ENCODE peak calls at places on chromosome 18, in four cellular contexts. One of them, this sample, is unnamed.
A peak's percentile ranks its signal among the peaks of the same experiment; 100 is the strongest.

GRCh38 chr18:79738565-79739439 is 58.9 kb upstream of the KCNG2 start:
- DNase-seq in AG09309: peak; percentile 0
- DNase-seq in keratinocyte: no peak
- DNase-seq in mammary epithelial cell: no peak
- DNase-seq in this sample: no peak

GRCh38 chr18:76953186-76953982 is 131.0 kb downstream of the ZNF236 start:
- DNase-seq in keratinocyte: no peak
- DNase-seq in mammary epithelial cell: no peak
- DNase-seq in AG09309: no peak
- DNase-seq in this sample: peak; percentile 11

GRCh38 chr18:13216092-13216582 is 2.4 kb upstream of the LDLRAD4 start:
- DNase-seq in AG09309: peak; percentile 34
- DNase-seq in mammary epithelial cell: peak; percentile 42
- DNase-seq in keratinocyte: no peak
- DNase-seq in this sample: peak; percentile 55

GRCh38 chr18:54257015-54257414 is 12.3 kb upstream of the POLI start:
- DNase-seq in keratinocyte: no peak
- DNase-seq in mammary epithelial cell: no peak
- DNase-seq in AG09309: peak; percentile 45
- DNase-seq in this sample: no peak

GRCh38 chr18:13520306-13520705 is 206.1 kb downstream of the FAM210A start:
- DNase-seq in keratinocyte: no peak
- DNase-seq in AG09309: no peak
- DNase-seq in mammary epithelial cell: no peak
- DNase-seq in this sample: no peak

GRCh38 chr18:46278481-46279465 is 174.6 kb downstream of the HAUS1 start:
- DNase-seq in keratinocyte: no peak
- DNase-seq in mammary epithelial cell: peak; percentile 36
- DNase-seq in AG09309: peak; percentile 32
- DNase-seq in this sample: peak; percentile 45

GRCh38 chr18:74186661-74187060 is 38.3 kb downstream of the TIMM21 start:
- DNase-seq in AG09309: no peak
- DNase-seq in keratinocyte: no peak
- DNase-seq in mammary epithelial cell: no peak
- DNase-seq in this sample: no peak

GRCh38 chr18:56402872-56403516 is 235.4 kb downstream of the TXNL1 start:
- DNase-seq in mammary epithelial cell: peak; percentile 79
- DNase-seq in AG09309: peak; percentile 87
- DNase-seq in keratinocyte: no peak
- DNase-seq in this sample: peak; percentile 85

GRCh38 chr18:5824370-5824984 is 70.8 kb downstream of the TMEM200C start:
- DNase-seq in mammary epithelial cell: no peak
- DNase-seq in AG09309: no peak
- DNase-seq in keratinocyte: no peak
- DNase-seq in this sample: no peak

GRCh38 chr18:8771930-8772329 is 66.6 kb downstream of the MTCL1 start:
- DNase-seq in AG09309: no peak
- DNase-seq in keratinocyte: no peak
- DNase-seq in mammary epithelial cell: no peak
- DNase-seq in this sample: peak; percentile 22

GRCh38 chr18:49813071-49813320 is 337 bp downstream of the ACAA2 start:
- DNase-seq in AG09309: no peak
- DNase-seq in mammary epithelial cell: peak; percentile 29
- DNase-seq in keratinocyte: no peak
- DNase-seq in this sample: peak; percentile 25

GRCh38 chr18:11859903-11860407 is 8.7 kb downstream of the CHMP1B start:
- DNase-seq in mammary epithelial cell: peak; percentile 99
- DNase-seq in AG09309: no peak
- DNase-seq in keratinocyte: peak; percentile 99
- DNase-seq in this sample: peak; percentile 97

GRCh38 chr18:46224181-46224775 is 120.1 kb downstream of the HAUS1 start:
- DNase-seq in mammary epithelial cell: peak; percentile 55
- DNase-seq in AG09309: no peak
- DNase-seq in keratinocyte: no peak
- DNase-seq in this sample: no peak

GRCh38 chr18:13377496-13377895 is 158.9 kb downstream of the LDLRAD4 start:
- DNase-seq in keratinocyte: no peak
- DNase-seq in mammary epithelial cell: peak; percentile 2
- DNase-seq in AG09309: no peak
- DNase-seq in this sample: no peak

GRCh38 chr18:45780568-45780967 is 44.9 kb upstream of the SIGLEC15 start:
- DNase-seq in AG09309: no peak
- DNase-seq in keratinocyte: no peak
- DNase-seq in mammary epithelial cell: no peak
- DNase-seq in this sample: no peak

GRCh38 chr18:55401275-55401620 is 186.7 kb downstream of the TCF4 start:
- DNase-seq in mammary epithelial cell: no peak
- DNase-seq in keratinocyte: no peak
- DNase-seq in AG09309: no peak
- DNase-seq in this sample: no peak

GRCh38 chr18:79460445-79461300 is 64.9 kb downstream of the NFATC1 start:
- DNase-seq in mammary epithelial cell: no peak
- DNase-seq in keratinocyte: no peak
- DNase-seq in AG09309: no peak
- DNase-seq in this sample: no peak

GRCh38 chr18:63882333-63883141 is 5.0 kb upstream of the SERPINB2 start:
- DNase-seq in keratinocyte: peak; percentile 98
- DNase-seq in mammary epithelial cell: peak; percentile 100
- DNase-seq in AG09309: peak; percentile 74
- DNase-seq in this sample: peak; percentile 99

GRCh38 chr18:10143601-10144000 is 229.8 kb downstream of the VAPA start:
- DNase-seq in AG09309: no peak
- DNase-seq in mammary epithelial cell: no peak
- DNase-seq in keratinocyte: no peak
- DNase-seq in this sample: no peak

GRCh38 chr18:69992776-69993175 is 45.1 kb upstream of the CD226 start:
- DNase-seq in mammary epithelial cell: peak; percentile 74
- DNase-seq in keratinocyte: peak; percentile 7
- DNase-seq in AG09309: no peak
- DNase-seq in this sample: peak; percentile 73

GRCh38 chr18:50644807-50645206 is 84.9 kb downstream of the MAPK4 start:
- DNase-seq in keratinocyte: no peak
- DNase-seq in AG09309: no peak
- DNase-seq in mammary epithelial cell: no peak
- DNase-seq in this sample: peak; percentile 63

GRCh38 chr18:3869848-3870247 is 419.9 kb downstream of the TGIF1 start:
- DNase-seq in AG09309: peak; percentile 29
- DNase-seq in mammary epithelial cell: peak; percentile 37
- DNase-seq in keratinocyte: no peak
- DNase-seq in this sample: peak; percentile 72

GRCh38 chr18:54883816-54884604 is 55.7 kb downstream of the RAB27B start:
- DNase-seq in mammary epithelial cell: no peak
- DNase-seq in AG09309: no peak
- DNase-seq in keratinocyte: no peak
- DNase-seq in this sample: peak; percentile 44

GRCh38 chr18:24989760-24990547 is 362.0 kb downstream of the ZNF521 start:
- DNase-seq in keratinocyte: no peak
- DNase-seq in AG09309: no peak
- DNase-seq in mammary epithelial cell: no peak
- DNase-seq in this sample: no peak

GRCh38 chr18:36316246-36316645 is 18.7 kb downstream of the FHOD3 start:
- DNase-seq in mammary epithelial cell: no peak
- DNase-seq in keratinocyte: no peak
- DNase-seq in AG09309: no peak
- DNase-seq in this sample: no peak

DNA sequence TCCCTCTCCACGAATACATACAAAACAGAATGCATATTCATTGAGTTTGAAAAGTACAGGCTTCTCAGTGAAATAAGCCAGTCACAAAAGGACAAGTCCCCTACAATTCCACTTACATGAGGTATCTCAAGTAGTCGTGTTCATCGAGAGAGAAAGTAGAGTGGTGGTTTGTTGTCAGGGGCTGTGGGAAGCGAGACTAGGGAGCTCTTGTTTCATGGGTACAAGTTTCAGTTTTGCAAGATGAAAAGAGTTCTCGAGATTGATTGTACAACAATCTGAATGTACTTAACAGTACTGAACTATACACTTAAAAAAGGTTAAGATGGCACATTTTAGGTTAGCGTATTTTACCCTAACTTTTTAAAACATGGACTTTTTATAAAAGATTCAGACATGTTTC is 71.5 kb upstream of the TTC39C start:
- DNase-seq in AG09309: no peak
- DNase-seq in mammary epithelial cell: no peak
- DNase-seq in keratinocyte: no peak
- DNase-seq in this sample: no peak
- H3K4me3 ChIP-seq in AG09309: no peak overlapping the region
- H3K4me3 ChIP-seq in mammary epithelial cell: no peak overlapping the region
- H3K4me3 ChIP-seq in keratinocyte: no peak overlapping the region
- H3K4me3 ChIP-seq in this sample: no peak overlapping the region

DNA sequence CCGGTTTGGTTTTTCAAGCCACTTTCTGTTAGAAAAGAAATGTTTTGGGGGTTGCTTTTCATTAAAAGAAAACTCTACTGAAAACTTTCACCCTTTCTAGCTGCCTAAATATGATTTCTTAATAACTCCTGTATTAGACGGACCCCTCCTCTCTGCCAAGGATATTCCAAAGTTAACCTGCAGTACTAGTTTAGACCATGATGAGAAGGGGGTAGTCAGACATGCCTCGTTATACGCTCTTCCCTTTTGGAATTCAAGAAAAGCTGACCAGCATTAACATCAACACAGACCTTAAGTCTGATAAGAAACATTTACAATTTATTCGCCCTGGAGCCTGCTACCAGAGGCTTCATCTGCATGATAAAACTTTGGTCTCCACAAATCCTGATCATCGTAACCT is 16.0 kb downstream of the SLC25A52 start:
- DNase-seq in mammary epithelial cell: no peak
- DNase-seq in AG09309: no peak
- DNase-seq in keratinocyte: no peak
- DNase-seq in this sample: no peak
- TF ChIP-seq CTCF in mammary epithelial cell: no peak
- TF ChIP-seq CTCF in AG09309: no peak
- TF ChIP-seq CTCF in keratinocyte: no peak
- TF ChIP-seq CTCF in this sample: no peak

GRCh38 chr18:7122376-7122775 is 4.8 kb upstream of the LAMA1 start:
- DNase-seq in mammary epithelial cell: no peak
- DNase-seq in keratinocyte: no peak
- DNase-seq in AG09309: no peak
- DNase-seq in this sample: no peak

GRCh38 chr18:7116001-7116831 is 1.4 kb downstream of the LAMA1 start:
- DNase-seq in keratinocyte: no peak
- DNase-seq in mammary epithelial cell: peak; percentile 48
- DNase-seq in AG09309: no peak
- DNase-seq in this sample: peak; percentile 42

GRCh38 chr18:7111134-7111533 is 6.5 kb downstream of the LAMA1 start:
- DNase-seq in AG09309: no peak
- DNase-seq in keratinocyte: no peak
- DNase-seq in mammary epithelial cell: no peak
- DNase-seq in this sample: no peak

GRCh38 chr18:7117390-7118355 is at the start of gene LAMA1:
- DNase-seq in keratinocyte: no peak
- DNase-seq in AG09309: no peak
- DNase-seq in mammary epithelial cell: no peak
- DNase-seq in this sample: peak; percentile 32

GRCh38 chr18:7116832-7117389 is 686 bp downstream of the LAMA1 start:
- DNase-seq in mammary epithelial cell: peak; percentile 46
- DNase-seq in keratinocyte: no peak
- DNase-seq in AG09309: no peak
- DNase-seq in this sample: peak; percentile 26
- H3K4me3 ChIP-seq in mammary epithelial cell: peak overlapping the region; percentile 92
- H3K4me3 ChIP-seq in keratinocyte: peak overlapping the region; percentile 73
- H3K4me3 ChIP-seq in AG09309: peak overlapping the region; percentile 37
- H3K4me3 ChIP-seq in this sample: peak overlapping the region; percentile 53

GRCh38 chr18:68611301-68611700 is 103.6 kb downstream of the TMX3 start:
- DNase-seq in mammary epithelial cell: no peak
- DNase-seq in keratinocyte: no peak
- DNase-seq in AG09309: no peak
- DNase-seq in this sample: no peak
- TF ChIP-seq CTCF in mammary epithelial cell: no peak
- TF ChIP-seq CTCF in keratinocyte: no peak
- TF ChIP-seq CTCF in AG09309: no peak
- TF ChIP-seq CTCF in this sample: no peak

GRCh38 chr18:62505669-62506494 is 16.9 kb upstream of the ZCCHC2 start:
- DNase-seq in keratinocyte: no peak
- DNase-seq in mammary epithelial cell: peak; percentile 24
- DNase-seq in AG09309: no peak
- DNase-seq in this sample: no peak
- H3K4me3 ChIP-seq in keratinocyte: peak overlapping the region; percentile 49
- H3K4me3 ChIP-seq in mammary epithelial cell: peak overlapping the region; percentile 55
- H3K4me3 ChIP-seq in AG09309: peak overlapping the region; percentile 20
- H3K4me3 ChIP-seq in this sample: peak overlapping the region; percentile 21

DNA sequence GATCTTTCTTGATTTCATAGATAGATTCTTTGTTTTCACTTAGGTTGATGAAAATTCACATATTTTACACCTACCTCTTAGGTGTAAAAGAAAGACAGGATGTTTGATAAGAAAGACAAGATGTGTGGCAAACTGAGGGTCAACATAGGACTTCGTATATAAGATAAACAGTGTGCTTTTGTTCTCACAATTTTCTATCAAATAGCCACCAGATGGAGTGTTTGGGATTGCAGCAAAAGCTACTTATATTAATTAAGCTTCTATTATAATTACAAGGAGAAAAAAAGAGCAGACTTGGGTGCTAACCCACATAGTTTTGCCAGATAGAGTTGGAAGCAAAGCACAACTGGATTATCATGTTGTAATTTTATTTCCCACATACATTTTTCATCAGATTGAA is 232.9 kb downstream of the CDH7 start:
- DNase-seq in AG09309: no peak
- DNase-seq in keratinocyte: no peak
- DNase-seq in mammary epithelial cell: no peak
- DNase-seq in this sample: peak; percentile 24
- TF ChIP-seq CTCF in AG09309: no peak
- TF ChIP-seq CTCF in keratinocyte: no peak
- TF ChIP-seq CTCF in mammary epithelial cell: no peak
- TF ChIP-seq CTCF in this sample: peak; percentile 45

GRCh38 chr18:22165049-22165602 is 4.3 kb upstream of the GATA6 start:
- DNase-seq in keratinocyte: no peak
- DNase-seq in AG09309: no peak
- DNase-seq in mammary epithelial cell: no peak
- DNase-seq in this sample: no peak

GRCh38 chr18:22167091-22167470 is 2.3 kb upstream of the GATA6 start:
- DNase-seq in keratinocyte: no peak
- DNase-seq in mammary epithelial cell: no peak
- DNase-seq in AG09309: no peak
- DNase-seq in this sample: no peak

GRCh38 chr18:22166070-22166972 is 3.1 kb upstream of the GATA6 start:
- DNase-seq in mammary epithelial cell: no peak
- DNase-seq in AG09309: no peak
- DNase-seq in keratinocyte: no peak
- DNase-seq in this sample: no peak

GRCh38 chr18:22164337-22165048 is 4.9 kb upstream of the GATA6 start:
- DNase-seq in mammary epithelial cell: no peak
- DNase-seq in AG09309: no peak
- DNase-seq in keratinocyte: no peak
- DNase-seq in this sample: no peak

DNA sequence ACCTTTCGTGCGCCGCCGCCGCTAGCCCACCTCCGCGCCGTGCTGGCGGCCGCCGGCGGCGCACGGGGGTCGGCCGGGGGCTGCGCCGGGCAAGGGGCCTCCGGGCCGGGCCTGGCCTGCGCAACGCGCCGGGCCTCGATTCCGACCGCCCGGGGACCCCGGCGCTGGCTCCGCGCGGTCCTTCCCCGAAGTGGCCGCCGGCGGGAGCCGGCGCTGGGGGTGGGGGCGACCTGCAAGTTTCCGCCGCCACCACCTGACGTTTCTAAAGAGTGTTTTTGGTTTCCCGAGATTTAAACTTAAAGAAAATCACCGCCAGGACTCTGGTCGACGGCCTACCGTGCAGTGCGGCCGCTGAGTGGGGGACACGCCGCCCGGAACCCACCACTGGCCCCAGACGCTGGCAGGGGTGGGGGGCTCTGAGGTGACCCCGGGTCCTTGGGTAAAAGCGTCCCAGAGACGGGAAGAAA is 3.8 kb upstream of the GATA6 start:
- DNase-seq in AG09309: no peak
- DNase-seq in keratinocyte: no peak
- DNase-seq in mammary epithelial cell: no peak
- DNase-seq in this sample: no peak
- H3K4me3 ChIP-seq in AG09309: no peak overlapping the region
- H3K4me3 ChIP-seq in keratinocyte: no peak overlapping the region
- H3K4me3 ChIP-seq in mammary epithelial cell: no peak overlapping the region
- H3K4me3 ChIP-seq in this sample: no peak overlapping the region